ENCODE peak calls at places on chromosomes 11 and 22, in five cellular contexts. B is GM12878, K is colonic mucosa, E is fibroblast of lung, J is pancreas. D is an unnamed sample. For H3K36me3 and H3K27me3, the result is how much of the 10 kb centered on the place peaks cover.

GRCh38 chr11:93054881-93055280 is 85.4 kb downstream of the MTNR1B start:
- DNase-seq in J (no peak), B (no peak), E (peak), K (no peak), D (no peak)

GRCh38 chr11:71454470-71455113 is 1.6 kb downstream of the NADSYN1 start:
- DNase-seq in E (no peak), B (no peak), K (peak), J (no peak), D (no peak)

GRCh38 chr22:37179622-37180420 is 8.2 kb downstream of the C1QTNF6 start:
- DNase-seq in K (peak), B (no peak), J (peak), E (no peak), D (peak)

GRCh38 chr11:44708063-44708462 is 18.7 kb upstream of the TSPAN18 start:
- DNase-seq in B (no peak), E (no peak), J (no peak), K (no peak), D (no peak)

GRCh38 chr22:49603016-49603415 is 224.7 kb downstream of the BRD1 start:
- DNase-seq in E (no peak), B (no peak), K (no peak), J (no peak), D (peak)

GRCh38 chr11:88292156-88292844 is 45.2 kb downstream of the CTSC start:
- DNase-seq in E (peak), B (no peak), J (peak), K (peak), D (no peak)

GRCh38 chr22:39318507-39319283 is 728 bp downstream of the RPL3 start:
- DNase-seq in E (no peak), K (no peak), J (no peak), B (no peak), D (no peak)

GRCh38 chr11:1206391-1207271 is 16.2 kb upstream of the MUC5B start:
- DNase-seq in E (no peak), J (peak), K (no peak), B (no peak), D (peak)

GRCh38 chr22:37569921-37570660 is 9.8 kb downstream of the LGALS2 start:
- DNase-seq in J (peak), E (no peak), K (peak), B (no peak), D (peak)

GRCh38 chr11:9516113-9516512 is 55.3 kb downstream of the ZNF143 start:
- DNase-seq in E (no peak), J (no peak), B (no peak), K (peak), D (no peak)

GRCh38 chr22:23715811-23716355 is 25.1 kb downstream of the RGL4 start:
- DNase-seq in B (no peak), K (no peak), E (peak), J (no peak), D (no peak)

DNA sequence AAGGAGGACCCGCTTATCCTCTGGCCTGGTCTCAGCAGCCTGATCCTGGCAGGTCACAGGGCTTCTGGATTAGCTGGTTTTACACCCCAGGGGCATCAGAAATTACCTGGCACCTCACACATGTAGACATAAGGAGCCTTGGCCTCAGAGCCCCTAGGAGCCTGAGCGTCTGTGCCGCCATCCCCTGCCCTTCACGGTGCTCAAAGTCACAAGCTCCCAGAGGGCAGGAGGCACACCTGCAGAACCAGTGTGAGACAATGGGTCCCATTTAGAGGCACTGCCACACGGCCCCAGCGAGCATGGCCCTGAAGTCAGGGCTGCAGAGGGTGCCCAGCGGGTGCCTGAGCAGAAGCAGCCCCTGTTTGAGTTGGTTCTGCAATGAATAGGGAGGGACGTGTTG is 3.9 kb downstream of the DGKZ start:
- DNase-seq in B (no peak), E (no peak), J (no peak), K (no peak), D (no peak)
- H3K36me3 ChIP-seq in B (under half), E (under half), J (under half), K (under half), D (under half)

GRCh38 chr11:119910056-119910455 is 181.1 kb upstream of the NECTIN1 start:
- DNase-seq in E (no peak), B (no peak), K (peak), J (no peak), D (no peak)

GRCh38 chr11:119910650-119911049 is 181.7 kb upstream of the NECTIN1 start:
- DNase-seq in K (no peak), B (no peak), J (no peak), E (no peak), D (no peak)

GRCh38 chr11:119907934-119908760 is 179.1 kb upstream of the NECTIN1 start:
- DNase-seq in B (no peak), E (no peak), K (peak), J (no peak), D (no peak)

GRCh38 chr11:119909077-119909476 is 180.1 kb upstream of the NECTIN1 start:
- DNase-seq in K (no peak), E (no peak), B (no peak), J (no peak), D (no peak)

GRCh38 chr11:119909495-119909894 is 180.5 kb upstream of the NECTIN1 start:
- DNase-seq in B (no peak), J (no peak), K (no peak), E (no peak), D (no peak)
- H3K27me3 ChIP-seq in B (under half), J (under half), K (under half), E (under half), D (under half)

GRCh38 chr11:24153337-24153736 is 343.5 kb upstream of the LUZP2 start:
- DNase-seq in K (no peak), B (no peak), J (no peak), E (no peak), D (no peak)

GRCh38 chr11:24161587-24161986 is 335.3 kb upstream of the LUZP2 start:
- DNase-seq in K (no peak), J (no peak), B (no peak), E (no peak), D (no peak)

GRCh38 chr11:24155792-24156191 is 341.1 kb upstream of the LUZP2 start:
- DNase-seq in B (no peak), K (no peak), E (no peak), J (no peak), D (no peak)
- TF ChIP-seq CTCF in B (no peak), K (no peak), E (no peak), J (no peak), D (no peak)

DNA sequence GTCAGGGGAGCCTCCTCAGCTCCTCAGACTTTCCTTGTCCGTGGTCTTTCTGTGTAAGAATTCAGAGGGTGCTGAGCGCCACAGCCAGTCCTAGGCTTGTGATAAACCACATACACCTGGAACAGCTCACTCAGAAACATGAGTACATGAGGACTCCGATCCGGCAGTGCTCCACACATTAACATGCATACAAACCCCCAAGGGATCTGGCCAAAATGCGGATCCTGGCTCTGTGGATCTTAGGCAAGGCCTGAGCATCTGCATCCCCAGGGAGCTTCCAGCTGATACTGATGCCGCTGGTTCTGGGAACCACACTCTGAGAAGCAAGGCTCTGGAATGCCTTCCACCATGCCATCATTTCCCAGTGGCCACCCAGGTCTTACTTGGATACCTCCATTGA is 20.6 kb upstream of the OPCML start:
- DNase-seq in B (no peak), E (no peak), J (no peak), K (no peak), D (no peak)
- H3K36me3 ChIP-seq in B (under half), E (under half), J (under half), K (under half), D (under half)

GRCh38 chr11:20158597-20159257 is 1.5 kb downstream of the DBX1 start:
- DNase-seq in E (peak), B (no peak), J (peak), K (no peak), D (no peak)
- H3K27me3 ChIP-seq in E (half or more), B (under half), J (under half), K (half or more), D (half or more)